ENCODE peak calls at places on chromosomes 2 and 18, in four cellular contexts. Z is H1, D is K562, G is HepG2. M is an unnamed sample.

GRCh38 chr2:238855299-238855698 is 7.4 kb downstream of the TWIST2 start:
- DNase-seq in Z (no peak), D (no peak), G (no peak), M (no peak)

GRCh38 chr2:224369028-224369632 is 32.8 kb downstream of the FAM124B start:
- DNase-seq in G (peak; percentile 45), D (peak; percentile 22), Z (no peak), M (peak; percentile 15)

GRCh38 chr2:38751847-38752410 is 768 bp upstream of the SRSF7 start:
- DNase-seq in D (peak; percentile 57), G (peak; percentile 45), Z (no peak), M (peak; percentile 41)

GRCh38 chr18:48127546-48128105 is 197.2 kb upstream of the SMAD2 start:
- DNase-seq in Z (no peak), G (no peak), D (no peak), M (no peak)

GRCh38 chr2:114063346-114063745 is 173.5 kb downstream of the ACTR3 start:
- DNase-seq in D (no peak), Z (no peak), G (no peak), M (no peak)

GRCh38 chr2:9889812-9890261 is 46.6 kb downstream of the TAF1B start:
- DNase-seq in Z (no peak), D (no peak), G (peak; percentile 92), M (no peak)

GRCh38 chr2:151029406-151030157 is 232.1 kb downstream of the RBM43 start:
- DNase-seq in G (no peak), Z (no peak), D (no peak), M (no peak)

GRCh38 chr2:28193552-28194383 is 198.9 kb upstream of the FOSL2 start:
- DNase-seq in D (no peak), G (no peak), Z (no peak), M (no peak)

GRCh38 chr18:73784853-73785252 is 362.8 kb downstream of the FBXO15 start:
- DNase-seq in G (no peak), D (no peak), Z (no peak), M (no peak)

GRCh38 chr2:63888490-63889402 is 47.0 kb downstream of the UGP2 start:
- DNase-seq in G (peak; percentile 65), Z (no peak), D (peak; percentile 52), M (peak; percentile 65)

GRCh38 chr18:6219116-6219717 is 195.5 kb downstream of the L3MBTL4 start:
- DNase-seq in D (peak; percentile 37), Z (peak; percentile 76), G (peak; percentile 24), M (peak; percentile 2)

DNA sequence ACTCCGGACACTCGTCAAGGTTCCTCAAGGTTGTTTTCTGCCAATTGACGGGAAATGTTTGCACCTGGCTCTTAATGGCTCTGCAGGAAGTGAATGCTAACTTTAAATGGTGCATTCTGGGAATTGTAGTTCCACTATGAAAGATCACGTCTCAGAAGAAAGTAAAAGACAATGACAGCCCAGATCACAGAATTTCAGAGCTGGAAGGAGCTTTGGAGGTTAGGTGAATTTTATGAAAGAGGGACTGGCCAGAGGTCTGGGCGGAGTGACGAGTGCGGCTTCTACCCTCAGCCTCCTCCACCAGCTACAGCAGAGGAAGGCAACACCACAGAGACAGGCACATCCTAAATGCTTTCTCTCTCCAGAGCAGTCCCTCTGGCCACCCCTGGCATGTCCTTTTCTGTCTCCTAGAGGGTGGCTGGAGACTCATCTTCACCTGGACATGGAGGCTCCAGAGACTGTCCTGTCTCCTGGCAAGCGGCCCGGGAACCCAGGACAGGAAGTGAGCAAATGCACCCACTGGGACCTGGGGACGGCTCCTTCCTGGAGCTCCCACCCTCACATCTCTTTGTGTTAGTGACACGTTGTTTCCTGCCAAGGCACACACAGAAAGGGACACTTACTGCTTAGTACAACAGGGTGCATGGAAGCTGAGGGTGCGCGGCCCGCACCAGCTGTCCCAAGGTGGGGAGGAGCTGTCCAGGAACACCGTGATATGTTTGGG is 19.4 kb downstream of the THAP4 start:
- DNase-seq in D (no peak), Z (no peak), G (no peak), M (no peak)
- TF ChIP-seq MAFK in D (no peak), Z (no peak), G (no peak), M (no peak)

DNA sequence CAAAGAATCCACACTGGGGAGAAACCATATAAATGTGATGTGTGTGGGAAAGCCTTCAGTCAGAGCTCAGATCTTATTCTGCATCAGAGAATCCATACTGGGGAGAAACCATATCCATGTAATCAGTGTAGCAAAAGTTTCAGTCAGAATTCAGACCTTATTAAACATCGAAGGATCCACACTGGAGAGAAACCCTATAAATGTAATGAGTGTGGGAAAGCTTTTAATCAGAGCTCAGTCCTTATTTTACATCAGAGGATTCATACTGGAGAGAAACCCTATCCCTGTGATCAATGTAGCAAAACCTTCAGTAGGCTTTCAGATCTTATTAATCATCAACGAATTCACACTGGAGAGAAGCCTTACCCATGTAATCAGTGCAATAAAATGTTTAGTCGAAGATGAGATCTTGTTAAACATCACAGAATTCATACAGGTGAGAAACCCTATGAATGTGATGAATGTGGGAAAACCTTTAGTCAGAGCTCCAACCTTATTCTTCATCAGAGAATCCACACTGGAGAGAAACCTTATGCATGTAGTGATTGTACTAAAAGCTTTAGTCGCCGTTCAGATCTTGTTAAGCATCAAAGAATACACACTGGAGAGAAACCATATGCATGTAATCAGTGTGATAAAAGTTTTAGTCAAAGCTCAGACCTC is 16.7 kb upstream of the ZSCAN30 start:
- DNase-seq in Z (no peak), G (no peak), D (no peak), M (no peak)
- H3K9me3 ChIP-seq in Z (peaks cover 45% of the 10 kb centered on the region), G (peaks cover 71% of the 10 kb centered on the region), D (peaks cover 36% of the 10 kb centered on the region), M (peaks cover 93% of the 10 kb centered on the region)

GRCh38 chr2:96531872-96532505 is 4.6 kb upstream of the ARID5A start:
- DNase-seq in G (no peak), D (peak; percentile 87), Z (no peak), M (peak; percentile 83)

GRCh38 chr2:96530474-96531357 is 5.8 kb upstream of the ARID5A start:
- DNase-seq in D (no peak), G (no peak), Z (no peak), M (no peak)

GRCh38 chr2:96532641-96533291 is 3.8 kb upstream of the ARID5A start:
- DNase-seq in G (no peak), D (no peak), Z (no peak), M (no peak)

GRCh38 chr2:96530144-96530430 is 6.5 kb upstream of the ARID5A start:
- DNase-seq in D (no peak), G (no peak), Z (no peak), M (no peak)

GRCh38 chr2:96531366-96531765 is 5.2 kb upstream of the ARID5A start:
- DNase-seq in Z (no peak), G (no peak), D (no peak), M (no peak)
- TF ChIP-seq EP300 in Z (no peak), G (no peak), D (no peak), M (no peak)

DNA sequence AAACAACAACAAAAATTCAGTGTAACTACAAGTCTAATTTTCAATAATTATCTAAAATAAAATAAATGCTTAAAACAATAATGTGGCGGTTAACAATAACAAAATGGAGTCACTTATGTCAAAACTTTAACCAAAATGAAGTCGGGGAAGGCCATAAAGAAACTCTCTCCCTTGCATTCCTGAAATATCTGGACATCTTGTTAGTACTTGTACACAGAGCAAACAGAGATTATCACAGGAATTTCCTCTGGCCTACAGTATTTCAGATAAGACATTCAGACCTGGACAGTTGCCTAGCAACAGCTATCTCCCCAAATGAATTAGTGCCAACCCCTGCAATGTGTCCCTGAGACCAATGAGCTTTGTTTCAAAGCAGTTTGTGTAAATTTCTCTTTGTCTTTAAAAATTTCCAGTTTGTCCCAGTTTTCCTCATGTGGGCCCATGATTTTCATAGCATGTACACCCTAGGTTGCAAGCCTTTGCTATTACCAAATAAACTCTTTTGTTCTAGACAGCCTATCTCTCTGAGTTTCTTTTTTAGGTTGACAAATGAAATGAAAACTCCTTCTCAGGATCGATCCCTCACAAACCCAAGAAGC is 68.6 kb downstream of the EXOC6B start:
- DNase-seq in D (peak; percentile 19), G (peak; percentile 100), Z (no peak), M (peak; percentile 29)
- TF ChIP-seq MAFK in D (no peak), G (no peak), Z (no peak), M (no peak)

M was measured in A549.